ENCODE peak calls at places on chromosomes 2 and 18, in six cellular contexts. One of them, this sample, is unnamed. For H3K4me1, the result is how much of the 10 kb centered on the place peaks cover.

GRCh38 chr2:161044095-161044874 is 115.9 kb upstream of the TANK start:
- DNase-seq in K562: no peak
- DNase-seq in SK-N-SH: no peak
- DNase-seq in HCT116: no peak
- DNase-seq in H1: no peak
- DNase-seq in GM12878: no peak
- DNase-seq in this sample: no peak

GRCh38 chr18:13372405-13372995 is 153.9 kb downstream of the LDLRAD4 start:
- DNase-seq in GM12878: no peak
- DNase-seq in H1: no peak
- DNase-seq in HCT116: no peak
- DNase-seq in K562: no peak
- DNase-seq in SK-N-SH: no peak
- DNase-seq in this sample: no peak

GRCh38 chr18:908631-909621 is 4.3 kb downstream of the ADCYAP1 start:
- DNase-seq in HCT116: no peak
- DNase-seq in GM12878: no peak
- DNase-seq in SK-N-SH: peak
- DNase-seq in K562: no peak
- DNase-seq in H1: no peak
- DNase-seq in this sample: no peak

GRCh38 chr2:105380432-105381118 is 18.3 kb downstream of the FHL2 start:
- DNase-seq in K562: no peak
- DNase-seq in GM12878: no peak
- DNase-seq in SK-N-SH: no peak
- DNase-seq in H1: no peak
- DNase-seq in HCT116: no peak
- DNase-seq in this sample: no peak

GRCh38 chr2:39736593-39736992 is 42.5 kb downstream of the THUMPD2 start:
- DNase-seq in HCT116: no peak
- DNase-seq in H1: no peak
- DNase-seq in GM12878: no peak
- DNase-seq in K562: no peak
- DNase-seq in SK-N-SH: no peak
- DNase-seq in this sample: no peak

GRCh38 chr18:8262221-8262620 is 347.0 kb upstream of the RAB12 start:
- DNase-seq in HCT116: no peak
- DNase-seq in GM12878: no peak
- DNase-seq in H1: no peak
- DNase-seq in SK-N-SH: peak
- DNase-seq in K562: no peak
- DNase-seq in this sample: no peak

GRCh38 chr2:212794471-212794870 is 255.9 kb upstream of the ERBB4 start:
- DNase-seq in SK-N-SH: no peak
- DNase-seq in GM12878: no peak
- DNase-seq in H1: no peak
- DNase-seq in K562: no peak
- DNase-seq in HCT116: no peak
- DNase-seq in this sample: no peak

GRCh38 chr2:159450180-159450579 is 163.7 kb upstream of the WDSUB1 start:
- DNase-seq in SK-N-SH: no peak
- DNase-seq in HCT116: no peak
- DNase-seq in K562: no peak
- DNase-seq in H1: no peak
- DNase-seq in GM12878: no peak
- DNase-seq in this sample: no peak

GRCh38 chr2:190653931-190654330 is 5.0 kb downstream of the NAB1 start:
- DNase-seq in GM12878: no peak
- DNase-seq in H1: no peak
- DNase-seq in HCT116: no peak
- DNase-seq in SK-N-SH: no peak
- DNase-seq in K562: no peak
- DNase-seq in this sample: no peak

GRCh38 chr2:144358979-144359541 is 160.9 kb downstream of the ZEB2 start:
- DNase-seq in HCT116: no peak
- DNase-seq in GM12878: peak
- DNase-seq in K562: peak
- DNase-seq in H1: no peak
- DNase-seq in SK-N-SH: no peak
- DNase-seq in this sample: no peak

GRCh38 chr2:72156872-72157271 is 9.2 kb upstream of the CYP26B1 start:
- DNase-seq in HCT116: no peak
- DNase-seq in K562: no peak
- DNase-seq in SK-N-SH: no peak
- DNase-seq in H1: no peak
- DNase-seq in GM12878: no peak
- DNase-seq in this sample: no peak

GRCh38 chr2:39497077-39497867 is 60.2 kb upstream of the MAP4K3 start:
- DNase-seq in GM12878: no peak
- DNase-seq in K562: no peak
- DNase-seq in SK-N-SH: no peak
- DNase-seq in H1: no peak
- DNase-seq in HCT116: no peak
- DNase-seq in this sample: no peak

GRCh38 chr18:57959278-57959677 is 84.7 kb upstream of the NEDD4L start:
- DNase-seq in HCT116: peak
- DNase-seq in GM12878: no peak
- DNase-seq in SK-N-SH: peak
- DNase-seq in K562: peak
- DNase-seq in H1: no peak
- DNase-seq in this sample: peak

GRCh38 chr18:48803518-48803917 is 147.2 kb downstream of the SMAD7 start:
- DNase-seq in HCT116: no peak
- DNase-seq in GM12878: no peak
- DNase-seq in H1: no peak
- DNase-seq in K562: no peak
- DNase-seq in SK-N-SH: no peak
- DNase-seq in this sample: no peak

GRCh38 chr2:74648009-74648443 is at the start of gene M1AP:
- DNase-seq in SK-N-SH: no peak
- DNase-seq in H1: peak
- DNase-seq in GM12878: no peak
- DNase-seq in K562: no peak
- DNase-seq in HCT116: peak
- DNase-seq in this sample: peak
- H3K4me3 ChIP-seq in SK-N-SH: no peak
- H3K4me3 ChIP-seq in H1: peak
- H3K4me3 ChIP-seq in GM12878: no peak
- H3K4me3 ChIP-seq in K562: no peak
- H3K4me3 ChIP-seq in HCT116: peak
- H3K4me3 ChIP-seq in this sample: peak

DNA sequence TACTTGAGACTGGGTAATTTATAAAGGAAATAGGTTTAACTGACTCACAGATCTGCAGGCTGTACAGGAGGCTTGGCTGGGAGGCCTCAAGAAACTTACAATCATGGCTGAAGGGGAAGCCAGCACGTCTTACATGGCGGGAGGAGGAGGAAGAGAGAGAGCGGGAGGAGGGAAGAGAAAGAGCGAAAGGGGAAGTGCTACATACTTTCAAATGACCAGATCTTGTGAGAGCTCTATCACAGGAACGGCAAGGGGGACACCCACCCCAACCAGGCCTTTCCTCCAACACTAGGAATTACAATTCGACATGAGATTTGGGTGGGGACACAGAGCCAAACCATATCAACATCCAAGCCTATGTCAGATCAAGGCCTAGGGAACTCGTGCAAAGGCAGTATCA is 24.2 kb downstream of the MYL12B start:
- DNase-seq in GM12878: no peak
- DNase-seq in HCT116: no peak
- DNase-seq in SK-N-SH: no peak
- DNase-seq in K562: no peak
- DNase-seq in H1: no peak
- DNase-seq in this sample: no peak
- TF ChIP-seq YY1 in GM12878: peak
- TF ChIP-seq YY1 in HCT116: no peak
- TF ChIP-seq YY1 in SK-N-SH: no peak
- TF ChIP-seq YY1 in K562: no peak
- TF ChIP-seq YY1 in H1: no peak
- TF ChIP-seq YY1 in this sample: no peak

GRCh38 chr2:95051636-95052035 is 26.1 kb downstream of the MAL start:
- DNase-seq in SK-N-SH: no peak
- DNase-seq in HCT116: no peak
- DNase-seq in H1: no peak
- DNase-seq in K562: no peak
- DNase-seq in GM12878: no peak
- DNase-seq in this sample: no peak
- H3K4me1 ChIP-seq in SK-N-SH: under half
- H3K4me1 ChIP-seq in HCT116: under half
- H3K4me1 ChIP-seq in H1: under half
- H3K4me1 ChIP-seq in K562: under half
- H3K4me1 ChIP-seq in GM12878: under half
- H3K4me1 ChIP-seq in this sample: under half

GRCh38 chr18:76857476-76857875 is 35.1 kb downstream of the ZNF236 start:
- DNase-seq in SK-N-SH: no peak
- DNase-seq in GM12878: no peak
- DNase-seq in K562: no peak
- DNase-seq in HCT116: no peak
- DNase-seq in H1: no peak
- DNase-seq in this sample: no peak

GRCh38 chr18:76860411-76860810 is 38.1 kb downstream of the ZNF236 start:
- DNase-seq in GM12878: no peak
- DNase-seq in K562: no peak
- DNase-seq in H1: no peak
- DNase-seq in HCT116: no peak
- DNase-seq in SK-N-SH: no peak
- DNase-seq in this sample: no peak

DNA sequence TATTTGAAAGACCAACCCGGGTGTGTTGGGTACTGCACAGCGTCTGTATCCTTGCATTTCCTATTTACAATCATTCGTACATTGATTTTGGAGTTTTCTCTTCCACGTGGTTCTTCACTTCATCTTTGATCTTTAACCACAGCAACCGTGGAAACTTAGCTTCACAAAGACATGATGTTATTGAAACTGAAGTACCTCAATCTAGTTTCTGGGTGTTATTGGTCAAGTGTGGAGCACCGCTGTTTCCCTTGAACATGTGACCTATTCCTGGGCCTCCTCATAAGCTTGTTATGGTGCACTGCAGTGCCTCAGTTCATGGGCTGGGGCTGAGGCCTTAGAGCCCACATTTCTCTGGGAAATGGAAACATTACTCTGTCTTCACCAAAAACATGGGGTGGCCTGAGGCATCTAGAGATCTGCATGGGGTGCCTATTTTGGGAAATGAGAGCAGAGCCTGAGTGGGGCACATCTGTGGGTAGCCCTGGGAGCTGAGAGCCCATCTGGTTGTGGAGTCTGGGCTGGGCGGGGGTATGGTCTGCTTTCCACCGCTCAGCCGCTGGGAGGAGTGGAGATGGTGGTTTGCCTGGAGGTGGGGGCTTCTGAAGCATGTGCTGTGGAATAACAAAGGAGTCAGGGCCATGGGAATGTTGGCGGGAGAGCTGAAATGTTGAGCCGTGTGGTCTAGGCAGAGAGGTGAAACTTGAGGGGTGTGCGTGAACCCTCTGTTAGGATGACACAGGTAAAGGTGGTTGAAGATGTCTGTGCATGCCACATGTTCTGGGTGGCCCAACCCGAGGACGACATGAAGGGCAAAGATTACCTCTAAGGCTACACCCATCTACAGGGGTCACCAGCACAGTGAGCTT is 37.4 kb downstream of the ZNF236 start:
- DNase-seq in GM12878: peak
- DNase-seq in H1: no peak
- DNase-seq in SK-N-SH: no peak
- DNase-seq in K562: no peak
- DNase-seq in HCT116: no peak
- DNase-seq in this sample: no peak
- H3K4me3 ChIP-seq in GM12878: no peak
- H3K4me3 ChIP-seq in H1: no peak
- H3K4me3 ChIP-seq in SK-N-SH: no peak
- H3K4me3 ChIP-seq in K562: no peak
- H3K4me3 ChIP-seq in HCT116: no peak
- H3K4me3 ChIP-seq in this sample: no peak